ENCODE peak calls at places on chromosomes 3 and 15, in seven cellular contexts. One of them, this sample, is unnamed.
A peak's percentile ranks its signal among the peaks of the same experiment; 100 is the strongest.

GRCh38 chr3:192636517-192637444 is 90.6 kb downstream of the FGF12 start:
- DNase-seq in CD8-positive, alpha-beta T cell: no peak
- DNase-seq in stomach: no peak
- DNase-seq in GM23338: no peak
- DNase-seq in heart left ventricle: peak; percentile 42
- DNase-seq in fibroblast of the aortic adventitia: no peak
- DNase-seq in aorta: no peak
- DNase-seq in this sample: no peak

GRCh38 chr3:40504636-40505430 is 1.0 kb upstream of the ZNF620 start:
- DNase-seq in CD8-positive, alpha-beta T cell: no peak
- DNase-seq in stomach: no peak
- DNase-seq in GM23338: no peak
- DNase-seq in heart left ventricle: no peak
- DNase-seq in fibroblast of the aortic adventitia: peak; percentile 97
- DNase-seq in aorta: no peak
- DNase-seq in this sample: peak; percentile 97

GRCh38 chr15:25439456-25439836 is 622 bp upstream of the UBE3A start:
- DNase-seq in CD8-positive, alpha-beta T cell: no peak
- DNase-seq in stomach: peak; percentile 27
- DNase-seq in GM23338: peak; percentile 27
- DNase-seq in heart left ventricle: no peak
- DNase-seq in fibroblast of the aortic adventitia: peak; percentile 30
- DNase-seq in aorta: no peak
- DNase-seq in this sample: peak; percentile 39

GRCh38 chr3:122510878-122511481 is 3.8 kb downstream of the KPNA1 start:
- DNase-seq in CD8-positive, alpha-beta T cell: no peak
- DNase-seq in stomach: no peak
- DNase-seq in GM23338: peak; percentile 6
- DNase-seq in heart left ventricle: no peak
- DNase-seq in fibroblast of the aortic adventitia: peak; percentile 22
- DNase-seq in aorta: no peak
- DNase-seq in this sample: no peak

GRCh38 chr15:90749754-90750153 is 32.6 kb downstream of the BLM start:
- DNase-seq in CD8-positive, alpha-beta T cell: no peak
- DNase-seq in stomach: no peak
- DNase-seq in GM23338: peak; percentile 9
- DNase-seq in heart left ventricle: no peak
- DNase-seq in fibroblast of the aortic adventitia: no peak
- DNase-seq in aorta: no peak
- DNase-seq in this sample: no peak

GRCh38 chr3:142664311-142664710 is 59.5 kb upstream of the TRPC1 start:
- DNase-seq in CD8-positive, alpha-beta T cell: no peak
- DNase-seq in stomach: no peak
- DNase-seq in GM23338: no peak
- DNase-seq in heart left ventricle: no peak
- DNase-seq in fibroblast of the aortic adventitia: no peak
- DNase-seq in aorta: no peak
- DNase-seq in this sample: no peak

GRCh38 chr15:50315814-50316630 is 39.0 kb downstream of the GABPB1 start:
- DNase-seq in CD8-positive, alpha-beta T cell: no peak
- DNase-seq in stomach: no peak
- DNase-seq in GM23338: peak; percentile 62
- DNase-seq in heart left ventricle: no peak
- DNase-seq in fibroblast of the aortic adventitia: peak; percentile 81
- DNase-seq in aorta: no peak
- DNase-seq in this sample: peak; percentile 76

GRCh38 chr15:96619171-96619570 is 288.7 kb downstream of the NR2F2 start:
- DNase-seq in CD8-positive, alpha-beta T cell: no peak
- DNase-seq in stomach: no peak
- DNase-seq in GM23338: peak; percentile 59
- DNase-seq in heart left ventricle: no peak
- DNase-seq in fibroblast of the aortic adventitia: no peak
- DNase-seq in aorta: no peak
- DNase-seq in this sample: no peak

GRCh38 chr3:139468407-139468806 is 7.9 kb downstream of the RBP2 start:
- DNase-seq in CD8-positive, alpha-beta T cell: no peak
- DNase-seq in stomach: no peak
- DNase-seq in GM23338: no peak
- DNase-seq in heart left ventricle: no peak
- DNase-seq in fibroblast of the aortic adventitia: no peak
- DNase-seq in aorta: no peak
- DNase-seq in this sample: no peak

GRCh38 chr15:73382131-73382530 is 13.4 kb upstream of the HCN4 start:
- DNase-seq in CD8-positive, alpha-beta T cell: no peak
- DNase-seq in stomach: no peak
- DNase-seq in GM23338: no peak
- DNase-seq in heart left ventricle: no peak
- DNase-seq in fibroblast of the aortic adventitia: no peak
- DNase-seq in aorta: peak; percentile 22
- DNase-seq in this sample: no peak

GRCh38 chr3:50352762-50353161 is 2.1 kb downstream of the CYB561D2 start:
- DNase-seq in CD8-positive, alpha-beta T cell: no peak
- DNase-seq in stomach: no peak
- DNase-seq in GM23338: no peak
- DNase-seq in heart left ventricle: no peak
- DNase-seq in fibroblast of the aortic adventitia: peak; percentile 21
- DNase-seq in aorta: no peak
- DNase-seq in this sample: peak; percentile 48

GRCh38 chr3:35120026-35120425 is 519.3 kb upstream of the ARPP21 start:
- DNase-seq in CD8-positive, alpha-beta T cell: no peak
- DNase-seq in stomach: no peak
- DNase-seq in GM23338: no peak
- DNase-seq in heart left ventricle: no peak
- DNase-seq in fibroblast of the aortic adventitia: no peak
- DNase-seq in aorta: no peak
- DNase-seq in this sample: peak; percentile 49

GRCh38 chr15:65326109-65326508 is 21.6 kb downstream of the RNU5B-1 start:
- DNase-seq in CD8-positive, alpha-beta T cell: no peak
- DNase-seq in stomach: no peak
- DNase-seq in GM23338: peak; percentile 57
- DNase-seq in heart left ventricle: peak; percentile 52
- DNase-seq in fibroblast of the aortic adventitia: no peak
- DNase-seq in aorta: no peak
- DNase-seq in this sample: peak; percentile 13

GRCh38 chr15:56459096-56459495 is 5.8 kb downstream of the MNS1 start:
- DNase-seq in CD8-positive, alpha-beta T cell: no peak
- DNase-seq in stomach: no peak
- DNase-seq in GM23338: no peak
- DNase-seq in heart left ventricle: no peak
- DNase-seq in fibroblast of the aortic adventitia: no peak
- DNase-seq in aorta: no peak
- DNase-seq in this sample: no peak

GRCh38 chr3:187952849-187953248 is 201.1 kb upstream of the LPP start:
- DNase-seq in CD8-positive, alpha-beta T cell: no peak
- DNase-seq in stomach: no peak
- DNase-seq in GM23338: no peak
- DNase-seq in heart left ventricle: no peak
- DNase-seq in fibroblast of the aortic adventitia: no peak
- DNase-seq in aorta: no peak
- DNase-seq in this sample: no peak
- H3K4me3 ChIP-seq in CD8-positive, alpha-beta T cell: no peak overlapping the region
- H3K4me3 ChIP-seq in stomach: no peak overlapping the region
- H3K4me3 ChIP-seq in GM23338: no peak overlapping the region
- H3K4me3 ChIP-seq in heart left ventricle: no peak overlapping the region
- H3K4me3 ChIP-seq in fibroblast of the aortic adventitia: no peak overlapping the region
- H3K4me3 ChIP-seq in aorta: no peak overlapping the region
- H3K4me3 ChIP-seq in this sample: no peak overlapping the region

DNA sequence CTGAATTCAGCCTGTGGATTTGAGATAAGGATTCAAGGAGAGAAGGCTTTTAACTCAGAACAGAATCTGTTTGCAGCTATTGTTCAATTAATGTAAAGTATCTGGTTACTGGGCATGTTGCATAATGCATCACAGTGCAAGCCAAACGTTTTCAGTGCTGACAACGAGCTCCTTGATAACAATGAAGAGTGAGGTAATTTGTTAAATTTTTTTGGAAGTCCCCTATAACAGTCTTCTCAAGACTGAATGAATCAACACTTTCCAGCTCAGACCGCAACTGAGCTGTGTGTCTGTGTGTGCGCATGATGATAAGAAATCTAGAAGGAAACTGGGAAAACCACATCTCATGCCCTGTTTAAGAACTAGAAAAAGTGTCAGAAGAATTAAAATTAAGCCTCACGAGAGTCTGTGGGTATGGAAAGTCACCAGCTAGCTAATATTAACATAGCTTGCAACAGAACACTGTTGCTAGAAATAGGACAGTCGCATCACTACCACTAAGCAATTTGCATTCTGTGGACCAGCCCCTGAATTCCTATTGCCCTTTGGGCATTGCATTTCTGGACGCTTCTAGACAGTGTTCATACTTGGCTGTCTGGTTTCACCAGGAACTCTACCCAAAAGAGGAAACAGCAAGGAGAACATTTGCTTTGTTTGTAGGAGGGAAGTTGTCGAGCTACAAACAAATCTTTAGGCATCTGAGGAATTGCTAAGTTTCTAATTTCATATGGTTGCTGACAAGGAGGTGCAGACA is 43.7 kb upstream of the ATP2C1 start:
- DNase-seq in CD8-positive, alpha-beta T cell: peak; percentile 50
- DNase-seq in stomach: no peak
- DNase-seq in GM23338: no peak
- DNase-seq in heart left ventricle: peak; percentile 39
- DNase-seq in fibroblast of the aortic adventitia: peak; percentile 98
- DNase-seq in aorta: no peak
- DNase-seq in this sample: peak; percentile 81
- H3K4me3 ChIP-seq in CD8-positive, alpha-beta T cell: no peak overlapping the region
- H3K4me3 ChIP-seq in stomach: peak overlapping the region; percentile 6
- H3K4me3 ChIP-seq in GM23338: no peak overlapping the region
- H3K4me3 ChIP-seq in heart left ventricle: peak overlapping the region; percentile 49
- H3K4me3 ChIP-seq in fibroblast of the aortic adventitia: no peak overlapping the region
- H3K4me3 ChIP-seq in aorta: peak overlapping the region; percentile 43
- H3K4me3 ChIP-seq in this sample: no peak overlapping the region

GRCh38 chr15:101725073-101725472 is 800 bp upstream of the TARS3 start:
- DNase-seq in CD8-positive, alpha-beta T cell: no peak
- DNase-seq in stomach: no peak
- DNase-seq in GM23338: no peak
- DNase-seq in heart left ventricle: no peak
- DNase-seq in fibroblast of the aortic adventitia: no peak
- DNase-seq in aorta: no peak
- DNase-seq in this sample: no peak

GRCh38 chr15:101723874-101724674 is at the start of gene TARS3:
- DNase-seq in CD8-positive, alpha-beta T cell: peak; percentile 98
- DNase-seq in stomach: peak; percentile 96
- DNase-seq in GM23338: peak; percentile 93
- DNase-seq in heart left ventricle: peak; percentile 97
- DNase-seq in fibroblast of the aortic adventitia: peak; percentile 77
- DNase-seq in aorta: peak; percentile 99
- DNase-seq in this sample: peak; percentile 89

GRCh38 chr15:101724675-101725005 is 367 bp upstream of the TARS3 start:
- DNase-seq in CD8-positive, alpha-beta T cell: no peak
- DNase-seq in stomach: no peak
- DNase-seq in GM23338: no peak
- DNase-seq in heart left ventricle: no peak
- DNase-seq in fibroblast of the aortic adventitia: no peak
- DNase-seq in aorta: no peak
- DNase-seq in this sample: no peak

GRCh38 chr15:101727186-101727585 is 2.9 kb upstream of the TARS3 start:
- DNase-seq in CD8-positive, alpha-beta T cell: no peak
- DNase-seq in stomach: no peak
- DNase-seq in GM23338: no peak
- DNase-seq in heart left ventricle: no peak
- DNase-seq in fibroblast of the aortic adventitia: no peak
- DNase-seq in aorta: no peak
- DNase-seq in this sample: no peak

GRCh38 chr15:101723161-101723873 is 956 bp downstream of the TARS3 start:
- DNase-seq in CD8-positive, alpha-beta T cell: peak; percentile 25
- DNase-seq in stomach: no peak
- DNase-seq in GM23338: no peak
- DNase-seq in heart left ventricle: no peak
- DNase-seq in fibroblast of the aortic adventitia: peak; percentile 21
- DNase-seq in aorta: no peak
- DNase-seq in this sample: peak; percentile 37
- H3K4me3 ChIP-seq in CD8-positive, alpha-beta T cell: peak overlapping the region; percentile 71
- H3K4me3 ChIP-seq in stomach: peak overlapping the region; percentile 94
- H3K4me3 ChIP-seq in GM23338: peak overlapping the region; percentile 87
- H3K4me3 ChIP-seq in heart left ventricle: peak overlapping the region; percentile 71
- H3K4me3 ChIP-seq in fibroblast of the aortic adventitia: peak overlapping the region; percentile 84
- H3K4me3 ChIP-seq in aorta: peak overlapping the region; percentile 95
- H3K4me3 ChIP-seq in this sample: peak overlapping the region; percentile 81

GRCh38 chr15:37109952-37110630 is 9.7 kb upstream of the MEIS2 start:
- DNase-seq in CD8-positive, alpha-beta T cell: no peak
- DNase-seq in stomach: no peak
- DNase-seq in GM23338: peak; percentile 66
- DNase-seq in heart left ventricle: peak; percentile 60
- DNase-seq in fibroblast of the aortic adventitia: peak; percentile 67
- DNase-seq in aorta: no peak
- DNase-seq in this sample: no peak

GRCh38 chr15:37112171-37112570 is 11.8 kb upstream of the MEIS2 start:
- DNase-seq in CD8-positive, alpha-beta T cell: no peak
- DNase-seq in stomach: no peak
- DNase-seq in GM23338: no peak
- DNase-seq in heart left ventricle: no peak
- DNase-seq in fibroblast of the aortic adventitia: peak; percentile 62
- DNase-seq in aorta: no peak
- DNase-seq in this sample: no peak

GRCh38 chr15:37112963-37113362 is 12.6 kb upstream of the MEIS2 start:
- DNase-seq in CD8-positive, alpha-beta T cell: no peak
- DNase-seq in stomach: no peak
- DNase-seq in GM23338: no peak
- DNase-seq in heart left ventricle: no peak
- DNase-seq in fibroblast of the aortic adventitia: no peak
- DNase-seq in aorta: no peak
- DNase-seq in this sample: no peak

GRCh38 chr15:37109151-37109912 is 9.0 kb upstream of the MEIS2 start:
- DNase-seq in CD8-positive, alpha-beta T cell: no peak
- DNase-seq in stomach: no peak
- DNase-seq in GM23338: peak; percentile 80
- DNase-seq in heart left ventricle: no peak
- DNase-seq in fibroblast of the aortic adventitia: peak; percentile 63
- DNase-seq in aorta: no peak
- DNase-seq in this sample: no peak

DNA sequence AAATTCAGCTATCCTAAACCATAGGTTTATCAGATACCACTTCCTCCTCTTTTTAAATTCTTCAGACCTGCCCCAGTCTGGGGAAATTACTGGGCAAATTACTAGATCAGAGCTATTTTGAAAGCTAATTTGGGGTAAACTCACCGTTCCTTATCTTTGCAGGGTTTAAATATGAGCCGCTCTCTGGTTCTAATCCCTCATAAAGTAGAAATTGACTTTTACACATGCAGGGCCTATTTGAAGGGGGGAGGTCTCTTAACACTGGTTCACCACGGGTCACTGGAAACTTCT is 11.0 kb upstream of the MEIS2 start:
- DNase-seq in CD8-positive, alpha-beta T cell: no peak
- DNase-seq in stomach: no peak
- DNase-seq in GM23338: no peak
- DNase-seq in heart left ventricle: no peak
- DNase-seq in fibroblast of the aortic adventitia: no peak
- DNase-seq in aorta: no peak
- DNase-seq in this sample: no peak
- H3K4me3 ChIP-seq in CD8-positive, alpha-beta T cell: no peak overlapping the region
- H3K4me3 ChIP-seq in stomach: peak overlapping the region; percentile 50
- H3K4me3 ChIP-seq in GM23338: peak overlapping the region; percentile 63
- H3K4me3 ChIP-seq in heart left ventricle: peak overlapping the region; percentile 49
- H3K4me3 ChIP-seq in fibroblast of the aortic adventitia: peak overlapping the region; percentile 58
- H3K4me3 ChIP-seq in aorta: peak overlapping the region; percentile 50
- H3K4me3 ChIP-seq in this sample: no peak overlapping the region